ENCODE peak calls at places on chromosomes 1 and 21, in five cellular contexts. W, I, S, U and R are unnamed samples.

GRCh38 chr1:151371340-151371739 is 1.2 kb downstream of the SELENBP1 start:
- DNase-seq in S (no peak), I (no peak), W (no peak), U (peak), R (no peak)

GRCh38 chr1:1833916-1834325 is 55.7 kb upstream of the NADK start:
- DNase-seq in W (no peak), U (no peak), I (no peak), S (no peak), R (no peak)

GRCh38 chr1:197632651-197633050 is 142.6 kb downstream of the DENND1B start:
- DNase-seq in W (no peak), I (no peak), S (no peak), U (no peak), R (no peak)

GRCh38 chr1:150909585-150910185 is 16.5 kb upstream of the SETDB1 start:
- DNase-seq in W (no peak), U (no peak), S (no peak), I (no peak), R (no peak)

GRCh38 chr1:35691080-35691479 is 27.6 kb downstream of the C1orf216 start:
- DNase-seq in S (no peak), I (no peak), W (no peak), U (no peak), R (no peak)

GRCh38 chr1:110421159-110421777 is 13.8 kb upstream of the LAMTOR5 start:
- DNase-seq in S (no peak), I (no peak), U (no peak), W (no peak), R (no peak)

GRCh38 chr1:212192261-212192998 is 92.8 kb upstream of the PPP2R5A start:
- DNase-seq in W (no peak), I (no peak), U (no peak), S (no peak), R (no peak)

GRCh38 chr1:154940880-154941228 is 4.3 kb upstream of the PMVK start:
- DNase-seq in S (no peak), I (no peak), U (no peak), W (no peak), R (no peak)

GRCh38 chr1:210104103-210104502 is 128.5 kb upstream of the SERTAD4 start:
- DNase-seq in S (no peak), W (no peak), I (no peak), U (no peak), R (no peak)

GRCh38 chr1:30638811-30639210 is 84.6 kb downstream of the MATN1 start:
- DNase-seq in U (no peak), S (no peak), I (no peak), W (no peak), R (no peak)

GRCh38 chr1:201766117-201766863 is 62.7 kb upstream of the IPO9 start:
- DNase-seq in I (peak), S (no peak), W (no peak), U (no peak), R (no peak)

GRCh38 chr1:21938791-21939538 is 1.9 kb upstream of the HSPG2 start:
- DNase-seq in I (peak), S (no peak), W (no peak), U (no peak), R (no peak)

GRCh38 chr1:53079251-53079650 is 17.2 kb downstream of the PODN start:
- DNase-seq in S (no peak), I (no peak), U (no peak), W (no peak), R (no peak)

GRCh38 chr1:113931456-113931855 is 2.3 kb downstream of the HIPK1 start:
- DNase-seq in U (no peak), S (no peak), W (no peak), I (peak), R (no peak)

GRCh38 chr1:56284933-56285332 is 294.4 kb downstream of the PLPP3 start:
- DNase-seq in W (no peak), I (peak), U (no peak), S (no peak), R (no peak)

GRCh38 chr1:206814716-206815341 is 42.5 kb upstream of the IL10 start:
- DNase-seq in S (no peak), U (no peak), W (no peak), I (peak), R (peak)

GRCh38 chr1:22447581-22448215 is 4.0 kb upstream of the ZBTB40 start:
- DNase-seq in S (peak), U (no peak), I (no peak), W (no peak), R (no peak)

GRCh38 chr21:29299046-29299905 is 554 bp downstream of the BACH1 start:
- DNase-seq in U (no peak), I (peak), W (peak), S (peak), R (peak)

GRCh38 chr1:58515794-58516401 is 30.6 kb downstream of the OMA1 start:
- DNase-seq in S (no peak), W (peak), U (peak), I (peak), R (no peak)

GRCh38 chr1:99674665-99675064 is 28.8 kb downstream of the PALMD start:
- DNase-seq in S (no peak), U (no peak), W (no peak), I (no peak), R (no peak)

GRCh38 chr1:76939107-76939816 is 72.0 kb downstream of the ST6GALNAC5 start:
- DNase-seq in U (no peak), I (no peak), W (no peak), S (no peak), R (no peak)

GRCh38 chr1:10943991-10944730 is 68.3 kb upstream of the TARDBP start:
- DNase-seq in U (no peak), W (no peak), S (no peak), I (peak), R (no peak)

GRCh38 chr1:110673197-110673701 is 1.5 kb downstream of the KCNA3 start:
- DNase-seq in S (no peak), W (no peak), I (no peak), U (no peak), R (no peak)

GRCh38 chr1:154220970-154221814 is 437 bp downstream of the UBAP2L start:
- DNase-seq in W (peak), I (peak), S (peak), U (peak), R (peak)